ENCODE peak calls at places on chromosomes 13 and 19, in seven cellular contexts. L is heart right ventricle, O is H54, C is NCI-H2081, U is NCI-H1436 treated with DMSO at 0.1 percent for 48 hours, B is Calu3, I is mucosa of gallbladder. Z is an unnamed sample.

GRCh38 chr13:36736119-36736726 is 62.4 kb downstream of the SERTM1 start:
- DNase-seq in U (no peak), O (peak), C (peak), B (peak), L (no peak), I (peak), Z (peak)

GRCh38 chr19:49224856-49225255 is 67.3 kb downstream of the TRPM4 start:
- DNase-seq in O (peak), L (peak), B (peak), U (no peak), C (peak), I (peak), Z (peak)

GRCh38 chr13:44013666-44014291 is 134.1 kb downstream of the LACC1 start:
- DNase-seq in I (no peak), B (no peak), O (peak), C (no peak), L (no peak), U (no peak), Z (no peak)

GRCh38 chr13:91270031-91270430 is 77.5 kb upstream of the MIR17HG start:
- DNase-seq in I (no peak), O (no peak), U (no peak), B (no peak), C (no peak), L (no peak), Z (no peak)

GRCh38 chr19:50792852-50793250 is 2.6 kb downstream of the ACP4 start:
- DNase-seq in B (no peak), U (no peak), I (no peak), L (no peak), O (no peak), C (no peak), Z (no peak)

GRCh38 chr13:94764576-94765321 is 52.4 kb upstream of the SOX21 start:
- DNase-seq in B (no peak), C (no peak), O (no peak), L (no peak), I (no peak), U (no peak), Z (no peak)

GRCh38 chr19:52270266-52270885 is 989 bp downstream of the ZNF766 start:
- DNase-seq in L (no peak), O (peak), I (no peak), C (peak), B (peak), U (no peak), Z (peak)

GRCh38 chr13:113597386-113598080 is 13.0 kb downstream of the TFDP1 start:
- DNase-seq in B (no peak), O (no peak), L (no peak), U (no peak), C (no peak), I (no peak), Z (no peak)

GRCh38 chr19:38527466-38528136 is 90.2 kb downstream of the MAP4K1 start:
- DNase-seq in U (no peak), B (no peak), O (no peak), L (no peak), I (no peak), C (no peak), Z (no peak)

GRCh38 chr19:41769608-41770007 is 14.3 kb downstream of the CEACAM6 start:
- DNase-seq in C (no peak), L (no peak), I (no peak), U (no peak), B (no peak), O (no peak), Z (no peak)

GRCh38 chr13:113669231-113669870 is 2.3 kb downstream of the GRK1 start:
- DNase-seq in I (no peak), O (no peak), B (no peak), C (no peak), L (no peak), U (no peak), Z (peak)

GRCh38 chr19:46351241-46352041 is 4.6 kb downstream of the PPP5C start:
- DNase-seq in L (peak), O (peak), I (peak), U (no peak), B (peak), C (no peak), Z (peak)

GRCh38 chr19:28864577-28865042 is 348.3 kb downstream of the UQCRFS1 start:
- DNase-seq in B (no peak), I (peak), O (peak), L (peak), U (no peak), C (no peak), Z (no peak)